ENCODE peak calls at places on chromosomes 2 and 18, in seven cellular contexts. Z is ACHN, S is HTR-8/SVneo, I is AG08396, V is HFF-Myc, G is occipital lobe, H is cardiac septum. T is an unnamed sample.

GRCh38 chr2:234024304-234024703 is 26.2 kb upstream of the SPP2 start:
- DNase-seq in Z (no peak), S (no peak), I (no peak), V (no peak), G (no peak), H (no peak), T (no peak)

GRCh38 chr2:191800874-191801273 is 46.0 kb downstream of the CAVIN2 start:
- DNase-seq in Z (no peak), S (no peak), I (no peak), V (no peak), G (no peak), H (no peak), T (no peak)

GRCh38 chr2:443754-444153 is 155.9 kb upstream of the ALKAL2 start:
- DNase-seq in Z (no peak), S (no peak), I (no peak), V (no peak), G (no peak), H (no peak), T (no peak)

GRCh38 chr2:81002906-81003305 is 698.4 kb upstream of the LRRTM1 start:
- DNase-seq in Z (no peak), S (no peak), I (no peak), V (no peak), G (no peak), H (no peak), T (no peak)

GRCh38 chr2:144362401-144362800 is 157.5 kb downstream of the ZEB2 start:
- DNase-seq in Z (no peak), S (peak), I (no peak), V (no peak), G (no peak), H (no peak), T (peak)

GRCh38 chr2:100821913-100822260 is 1.9 kb downstream of the NPAS2 start:
- DNase-seq in Z (no peak), S (no peak), I (no peak), V (no peak), G (no peak), H (no peak), T (no peak)

GRCh38 chr2:63875143-63875542 is 33.4 kb downstream of the UGP2 start:
- DNase-seq in Z (no peak), S (no peak), I (no peak), V (no peak), G (no peak), H (no peak), T (peak)

GRCh38 chr2:104388296-104388695 is 465.6 kb upstream of the POU3F3 start:
- DNase-seq in Z (no peak), S (no peak), I (no peak), V (no peak), G (no peak), H (no peak), T (peak)

GRCh38 chr18:79637921-79638855 is 41.4 kb upstream of the CTDP1 start:
- DNase-seq in Z (no peak), S (no peak), I (no peak), V (no peak), G (no peak), H (no peak), T (peak)

GRCh38 chr2:238640486-238640885 is 207.4 kb upstream of the TWIST2 start:
- DNase-seq in Z (no peak), S (no peak), I (no peak), V (no peak), G (no peak), H (no peak), T (no peak)

GRCh38 chr2:69043736-69044400 is 30.9 kb downstream of the ANTXR1 start:
- DNase-seq in Z (no peak), S (no peak), I (no peak), V (no peak), G (no peak), H (no peak), T (no peak)